ENCODE peak calls at places on chromosomes 13 and 19, in ten cellular contexts. S is body of pancreas; H is gastrocnemius medialis; U is ovary; Z is tibial nerve; C is Peyer's patch; I is mucosa of descending colon; K is activated CD8-positive, alpha-beta T cell treated with anti-CD3 and anti-CD28 coated beads for 36 hours; D is WTC11; B is GM12865. T is an unnamed sample.

GRCh38 chr13:80340643-80341097 is 256 bp downstream of the SPRY2 start:
- DNase-seq in S (no peak), H (no peak), U (no peak), Z (no peak), C (no peak), I (no peak), K (peak; percentile 8), D (no peak), B (peak; percentile 29), T (no peak)

GRCh38 chr13:114124921-114125320 is 7.5 kb downstream of the RASA3 start:
- DNase-seq in S (no peak), H (no peak), U (no peak), Z (no peak), C (peak; percentile 51), I (no peak), K (peak; percentile 96), D (no peak), B (peak; percentile 60), T (peak; percentile 98)

GRCh38 chr19:34654796-34655195 is 22.2 kb downstream of the SCGB2B2 start:
- DNase-seq in S (no peak), H (no peak), U (no peak), Z (no peak), C (no peak), I (no peak), K (no peak), D (no peak), B (no peak), T (no peak)

GRCh38 chr13:30791354-30791921 is 56.1 kb downstream of the ALOX5AP start:
- DNase-seq in S (peak; percentile 17), H (no peak), U (no peak), Z (peak; percentile 49), C (no peak), I (no peak), K (no peak), D (no peak), B (no peak), T (no peak)

GRCh38 chr19:47779524-47780214 is 1.2 kb downstream of the SELENOW start:
- DNase-seq in S (peak; percentile 61), H (peak; percentile 95), U (peak; percentile 48), Z (peak; percentile 30), C (no peak), I (peak; percentile 64), K (no peak), D (no peak), B (no peak), T (no peak)

GRCh38 chr13:75960538-75960994 is 324.4 kb downstream of the LMO7 start:
- DNase-seq in S (no peak), H (no peak), U (no peak), Z (no peak), C (no peak), I (no peak), K (no peak), D (no peak), B (peak; percentile 57), T (no peak)

GRCh38 chr13:99227909-99228688 is 27.4 kb downstream of the UBAC2 start:
- DNase-seq in S (peak; percentile 52), H (peak; percentile 87), U (no peak), Z (no peak), C (no peak), I (no peak), K (peak; percentile 39), D (no peak), B (peak; percentile 44), T (no peak)

GRCh38 chr13:30510091-30510490 is 44.4 kb upstream of the HMGB1 start:
- DNase-seq in S (no peak), H (no peak), U (no peak), Z (no peak), C (no peak), I (no peak), K (no peak), D (no peak), B (no peak), T (no peak)

GRCh38 chr19:34366670-34367423 is 1.9 kb downstream of the GPI start:
- DNase-seq in S (no peak), H (no peak), U (no peak), Z (no peak), C (no peak), I (no peak), K (no peak), D (no peak), B (no peak), T (no peak)

GRCh38 chr19:33282036-33282686 is 20.2 kb downstream of the CEBPA start:
- DNase-seq in S (no peak), H (no peak), U (no peak), Z (no peak), C (no peak), I (no peak), K (no peak), D (no peak), B (no peak), T (no peak)

GRCh38 chr13:44259045-44260042 is 114.3 kb upstream of the SERP2 start:
- DNase-seq in S (peak; percentile 68), H (peak; percentile 56), U (no peak), Z (no peak), C (peak; percentile 87), I (no peak), K (peak; percentile 92), D (no peak), B (peak; percentile 89), T (no peak)

GRCh38 chr19:4054471-4055208 is 12.1 kb downstream of the ZBTB7A start:
- DNase-seq in S (no peak), H (no peak), U (no peak), Z (no peak), C (no peak), I (peak; percentile 43), K (no peak), D (no peak), B (no peak), T (no peak)

GRCh38 chr19:46863818-46864629 is 3.2 kb downstream of the ARHGAP35 start:
- DNase-seq in S (peak; percentile 51), H (no peak), U (no peak), Z (no peak), C (no peak), I (peak; percentile 36), K (no peak), D (peak; percentile 61), B (no peak), T (no peak)

GRCh38 chr19:42246143-42246868 is 3.9 kb upstream of the GSK3A start:
- DNase-seq in S (peak; percentile 76), H (peak; percentile 73), U (peak; percentile 81), Z (peak; percentile 50), C (no peak), I (peak; percentile 73), K (peak; percentile 38), D (peak; percentile 75), B (no peak), T (no peak)

DNA sequence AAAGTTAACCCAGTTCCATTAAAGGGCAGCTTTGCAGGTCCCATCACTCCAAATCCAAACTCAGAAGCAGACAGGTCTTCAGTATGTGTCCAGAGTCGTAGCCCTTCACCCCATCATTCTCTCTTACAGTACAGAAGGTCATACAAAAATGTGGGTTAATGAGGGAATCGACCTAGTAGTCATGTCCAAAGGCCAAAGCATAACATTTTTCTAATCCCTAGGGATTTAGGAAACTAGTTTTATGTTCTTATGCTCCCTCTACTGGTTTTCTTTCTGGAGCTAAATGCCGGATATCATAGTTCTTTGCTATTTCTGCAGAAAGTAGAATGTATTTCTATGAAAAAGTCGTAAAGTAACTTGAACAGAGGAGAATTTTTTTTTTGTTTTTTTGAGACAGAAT is 72.2 kb downstream of the DHRS12 start:
- DNase-seq in S (no peak), H (no peak), U (no peak), Z (no peak), C (no peak), I (no peak), K (no peak), D (no peak), B (no peak), T (no peak)
- TF ChIP-seq CTCF in S (peak; percentile 62), H (peak; percentile 32), U (peak; percentile 40), Z (peak; percentile 36), C (no peak), I (no peak), K (no peak), D (no peak), B (no peak), T (peak; percentile 40)

GRCh38 chr13:112980441-112980840 is 11.4 kb downstream of the MCF2L start:
- DNase-seq in S (no peak), H (no peak), U (no peak), Z (no peak), C (no peak), I (no peak), K (no peak), D (no peak), B (no peak), T (no peak)
- TF ChIP-seq CTCF in S (no peak), H (no peak), U (no peak), Z (no peak), C (no peak), I (no peak), K (no peak), D (no peak), B (no peak), T (no peak)

DNA sequence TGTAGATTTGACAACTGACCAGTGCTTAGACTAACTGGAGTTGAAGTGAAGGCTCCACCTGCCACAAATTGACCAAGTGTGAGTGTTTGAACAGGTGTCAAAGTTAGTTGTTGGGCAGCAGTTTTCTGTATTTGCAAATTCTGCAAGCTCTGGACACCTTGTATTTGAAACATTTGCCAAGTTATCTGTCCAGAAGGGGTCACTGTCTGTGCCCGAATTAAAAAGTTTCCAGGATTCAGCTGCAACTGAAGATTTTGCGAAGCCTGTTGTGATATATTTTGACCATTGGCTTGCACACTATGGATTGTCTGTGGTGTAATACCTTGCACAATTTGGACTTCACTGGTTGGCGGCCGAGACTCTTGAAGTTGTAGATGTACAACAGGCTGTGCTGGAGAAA is 1690.7 kb downstream of the SLITRK5 start:
- DNase-seq in S (no peak), H (no peak), U (no peak), Z (no peak), C (no peak), I (no peak), K (no peak), D (no peak), B (no peak), T (no peak)
- TF ChIP-seq CTCF in S (no peak), H (no peak), U (no peak), Z (no peak), C (no peak), I (no peak), K (no peak), D (no peak), B (no peak), T (no peak)

GRCh38 chr19:1459479-1459878 is 9.6 kb downstream of the APC2 start:
- DNase-seq in S (no peak), H (no peak), U (no peak), Z (no peak), C (no peak), I (no peak), K (no peak), D (no peak), B (no peak), T (no peak)

GRCh38 chr19:1457892-1458291 is 8.0 kb downstream of the APC2 start:
- DNase-seq in S (no peak), H (no peak), U (no peak), Z (no peak), C (no peak), I (no peak), K (no peak), D (no peak), B (no peak), T (no peak)

GRCh38 chr19:1465191-1466016 is 13.6 kb downstream of the C19orf25 start:
- DNase-seq in S (peak; percentile 35), H (no peak), U (no peak), Z (no peak), C (no peak), I (peak; percentile 80), K (peak; percentile 56), D (peak; percentile 74), B (no peak), T (no peak)

GRCh38 chr19:1460033-1460995 is 10.4 kb downstream of the APC2 start:
- DNase-seq in S (no peak), H (no peak), U (no peak), Z (no peak), C (no peak), I (no peak), K (no peak), D (peak; percentile 7), B (no peak), T (no peak)

GRCh38 chr19:1461862-1462261 is 11.9 kb downstream of the APC2 start:
- DNase-seq in S (no peak), H (no peak), U (no peak), Z (no peak), C (no peak), I (no peak), K (no peak), D (peak; percentile 8), B (no peak), T (no peak)
- TF ChIP-seq CTCF in S (no peak), H (no peak), U (no peak), Z (no peak), C (no peak), I (no peak), K (no peak), D (no peak), B (no peak), T (no peak)

T was measured in D721Med.